ENCODE peak calls at places on chromosomes 3 and 15, in four cellular contexts. One of them, this sample, is unnamed. For H3K9me3 and H3K36me3, the result is how much of the 10 kb centered on the place peaks cover.

GRCh38 chr3:20061331-20061730 is 21.1 kb downstream of the KAT2B start:
- DNase-seq in transverse colon: no peak
- DNase-seq in H1: no peak
- DNase-seq in SK-N-SH: no peak
- DNase-seq in this sample: no peak

GRCh38 chr15:26166429-26166828 is 303.3 kb upstream of the ATP10A start:
- DNase-seq in transverse colon: no peak
- DNase-seq in H1: no peak
- DNase-seq in SK-N-SH: no peak
- DNase-seq in this sample: no peak

GRCh38 chr15:56835598-56836275 is 82.7 kb upstream of the TCF12 start:
- DNase-seq in transverse colon: no peak
- DNase-seq in H1: no peak
- DNase-seq in SK-N-SH: peak
- DNase-seq in this sample: no peak

GRCh38 chr3:123286308-123287023 is 84.7 kb downstream of the SEC22A start:
- DNase-seq in transverse colon: peak
- DNase-seq in H1: peak
- DNase-seq in SK-N-SH: peak
- DNase-seq in this sample: no peak

GRCh38 chr3:120198305-120198878 is 86.6 kb downstream of the GPR156 start:
- DNase-seq in transverse colon: no peak
- DNase-seq in H1: no peak
- DNase-seq in SK-N-SH: no peak
- DNase-seq in this sample: no peak

GRCh38 chr3:197942956-197943556 is 6.9 kb upstream of the RPL35A start:
- DNase-seq in transverse colon: no peak
- DNase-seq in H1: no peak
- DNase-seq in SK-N-SH: peak
- DNase-seq in this sample: no peak

GRCh38 chr3:56921573-56922571 is 120.1 kb upstream of the ARHGEF3 start:
- DNase-seq in transverse colon: no peak
- DNase-seq in H1: no peak
- DNase-seq in SK-N-SH: no peak
- DNase-seq in this sample: no peak

GRCh38 chr3:149085828-149086231 is 503 bp downstream of the HLTF start:
- DNase-seq in transverse colon: no peak
- DNase-seq in H1: no peak
- DNase-seq in SK-N-SH: no peak
- DNase-seq in this sample: no peak

GRCh38 chr15:92653366-92653765 is 2.2 kb downstream of the FAM174B start:
- DNase-seq in transverse colon: no peak
- DNase-seq in H1: no peak
- DNase-seq in SK-N-SH: no peak
- DNase-seq in this sample: no peak

GRCh38 chr3:123423026-123423425 is 25.9 kb downstream of the ADCY5 start:
- DNase-seq in transverse colon: peak
- DNase-seq in H1: no peak
- DNase-seq in SK-N-SH: no peak
- DNase-seq in this sample: no peak

GRCh38 chr3:177448987-177449975 is 252.0 kb upstream of the TBL1XR1 start:
- DNase-seq in transverse colon: no peak
- DNase-seq in H1: no peak
- DNase-seq in SK-N-SH: no peak
- DNase-seq in this sample: no peak

GRCh38 chr15:101384276-101384675 is 89.2 kb upstream of the SNRPA1 start:
- DNase-seq in transverse colon: no peak
- DNase-seq in H1: no peak
- DNase-seq in SK-N-SH: no peak
- DNase-seq in this sample: no peak

GRCh38 chr3:129723558-129724324 is 117.3 kb upstream of the PLXND1 start:
- DNase-seq in transverse colon: peak
- DNase-seq in H1: no peak
- DNase-seq in SK-N-SH: no peak
- DNase-seq in this sample: no peak

GRCh38 chr15:65209701-65210643 is 1.3 kb downstream of the CILP start:
- DNase-seq in transverse colon: no peak
- DNase-seq in H1: no peak
- DNase-seq in SK-N-SH: no peak
- DNase-seq in this sample: no peak

GRCh38 chr3:121997372-121997771 is 24.7 kb downstream of the ILDR1 start:
- DNase-seq in transverse colon: no peak
- DNase-seq in H1: no peak
- DNase-seq in SK-N-SH: no peak
- DNase-seq in this sample: no peak

GRCh38 chr3:37526511-37526910 is 335.2 kb upstream of the CTDSPL start:
- DNase-seq in transverse colon: peak
- DNase-seq in H1: no peak
- DNase-seq in SK-N-SH: no peak
- DNase-seq in this sample: no peak

GRCh38 chr15:79451361-79451999 is 19.3 kb downstream of the MINAR1 start:
- DNase-seq in transverse colon: no peak
- DNase-seq in H1: peak
- DNase-seq in SK-N-SH: no peak
- DNase-seq in this sample: no peak

GRCh38 chr3:45946875-45947274 is 3.6 kb downstream of the CXCR6 start:
- DNase-seq in transverse colon: no peak
- DNase-seq in H1: no peak
- DNase-seq in SK-N-SH: no peak
- DNase-seq in this sample: no peak

GRCh38 chr15:73851679-73852078 is 21.7 kb upstream of the TBC1D21 start:
- DNase-seq in transverse colon: peak
- DNase-seq in H1: peak
- DNase-seq in SK-N-SH: no peak
- DNase-seq in this sample: no peak

GRCh38 chr3:95408464-95408862 is 1345.6 kb downstream of the NSUN3 start:
- DNase-seq in transverse colon: no peak
- DNase-seq in H1: no peak
- DNase-seq in SK-N-SH: no peak
- DNase-seq in this sample: no peak

GRCh38 chr3:58175098-58175428 is 35.7 kb downstream of the DNASE1L3 start:
- DNase-seq in transverse colon: no peak
- DNase-seq in H1: no peak
- DNase-seq in SK-N-SH: no peak
- DNase-seq in this sample: no peak

GRCh38 chr3:5699811-5700210 is 512.3 kb downstream of the EDEM1 start:
- DNase-seq in transverse colon: peak
- DNase-seq in H1: no peak
- DNase-seq in SK-N-SH: no peak
- DNase-seq in this sample: no peak

GRCh38 chr3:85081191-85081895 is 122.6 kb downstream of the CADM2 start:
- DNase-seq in transverse colon: no peak
- DNase-seq in H1: no peak
- DNase-seq in SK-N-SH: no peak
- DNase-seq in this sample: no peak

GRCh38 chr3:150555859-150556436 is 9.4 kb downstream of the EIF2A start:
- DNase-seq in transverse colon: no peak
- DNase-seq in H1: no peak
- DNase-seq in SK-N-SH: no peak
- DNase-seq in this sample: no peak

GRCh38 chr3:10373686-10374261 is 52.9 kb upstream of the SEC13 start:
- DNase-seq in transverse colon: no peak
- DNase-seq in H1: no peak
- DNase-seq in SK-N-SH: no peak
- DNase-seq in this sample: no peak

GRCh38 chr3:128163432-128163831 is 10.2 kb downstream of the EEFSEC start:
- DNase-seq in transverse colon: no peak
- DNase-seq in H1: no peak
- DNase-seq in SK-N-SH: no peak
- DNase-seq in this sample: no peak

GRCh38 chr3:11718582-11719405 is 75.1 kb upstream of the VGLL4 start:
- DNase-seq in transverse colon: peak
- DNase-seq in H1: peak
- DNase-seq in SK-N-SH: peak
- DNase-seq in this sample: peak

GRCh38 chr3:159844383-159844730 is 144.3 kb upstream of the IL12A start:
- DNase-seq in transverse colon: no peak
- DNase-seq in H1: no peak
- DNase-seq in SK-N-SH: no peak
- DNase-seq in this sample: no peak

DNA sequence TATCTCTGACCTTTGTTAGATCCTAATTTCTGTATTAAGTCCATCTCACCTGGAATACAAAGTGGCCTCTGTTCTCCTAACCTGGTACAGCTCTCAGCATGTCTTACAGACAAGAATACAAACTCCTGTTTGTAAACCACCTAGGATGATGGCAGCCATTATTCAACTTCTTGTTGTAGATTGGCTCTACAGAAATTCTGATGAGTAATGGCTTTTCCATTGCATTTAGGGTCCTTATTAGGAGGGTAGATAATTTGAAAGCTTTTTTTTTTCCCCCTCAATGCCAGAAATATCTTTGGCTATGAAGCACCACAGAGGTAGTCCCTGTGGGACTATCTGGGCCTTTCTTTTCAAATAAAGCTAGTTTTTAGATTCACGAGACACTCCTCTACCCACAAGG is 9.8 kb downstream of the NR2E3 start:
- DNase-seq in transverse colon: no peak
- DNase-seq in H1: no peak
- DNase-seq in SK-N-SH: no peak
- DNase-seq in this sample: no peak
- H3K9me3 ChIP-seq in transverse colon: under half
- H3K9me3 ChIP-seq in H1: under half
- H3K9me3 ChIP-seq in SK-N-SH: under half
- H3K9me3 ChIP-seq in this sample: under half

GRCh38 chr3:79019137-79019923 is 748.5 kb downstream of the ROBO1 start:
- DNase-seq in transverse colon: peak
- DNase-seq in H1: peak
- DNase-seq in SK-N-SH: peak
- DNase-seq in this sample: peak
- TF ChIP-seq POLR2AphosphoS5 in transverse colon: peak
- TF ChIP-seq POLR2AphosphoS5 in H1: no peak
- TF ChIP-seq POLR2AphosphoS5 in SK-N-SH: peak
- TF ChIP-seq POLR2AphosphoS5 in this sample: peak

GRCh38 chr3:47910777-47911440 is 105.3 kb downstream of the MAP4 start:
- DNase-seq in transverse colon: no peak
- DNase-seq in H1: no peak
- DNase-seq in SK-N-SH: peak
- DNase-seq in this sample: no peak

GRCh38 chr3:47907784-47908183 is 104.8 kb downstream of the DHX30 start:
- DNase-seq in transverse colon: no peak
- DNase-seq in H1: no peak
- DNase-seq in SK-N-SH: no peak
- DNase-seq in this sample: no peak

GRCh38 chr3:47908744-47909143 is 105.8 kb downstream of the DHX30 start:
- DNase-seq in transverse colon: no peak
- DNase-seq in H1: no peak
- DNase-seq in SK-N-SH: no peak
- DNase-seq in this sample: no peak

GRCh38 chr3:47910233-47910632 is 106.0 kb downstream of the MAP4 start:
- DNase-seq in transverse colon: no peak
- DNase-seq in H1: no peak
- DNase-seq in SK-N-SH: no peak
- DNase-seq in this sample: no peak

GRCh38 chr3:47909607-47910006 is 106.6 kb downstream of the MAP4 start:
- DNase-seq in transverse colon: no peak
- DNase-seq in H1: no peak
- DNase-seq in SK-N-SH: no peak
- DNase-seq in this sample: no peak
- H3K36me3 ChIP-seq in transverse colon: under half
- H3K36me3 ChIP-seq in H1: under half
- H3K36me3 ChIP-seq in SK-N-SH: half or more
- H3K36me3 ChIP-seq in this sample: half or more

GRCh38 chr3:1326546-1326945 is 233.7 kb downstream of the CNTN6 start:
- DNase-seq in transverse colon: no peak
- DNase-seq in H1: no peak
- DNase-seq in SK-N-SH: no peak
- DNase-seq in this sample: no peak

GRCh38 chr3:1330107-1330506 is 237.3 kb downstream of the CNTN6 start:
- DNase-seq in transverse colon: no peak
- DNase-seq in H1: no peak
- DNase-seq in SK-N-SH: no peak
- DNase-seq in this sample: no peak
- H3K9me3 ChIP-seq in transverse colon: under half
- H3K9me3 ChIP-seq in H1: under half
- H3K9me3 ChIP-seq in SK-N-SH: under half
- H3K9me3 ChIP-seq in this sample: under half

GRCh38 chr3:141385386-141386079 is 17.2 kb downstream of the ZBTB38 start:
- DNase-seq in transverse colon: no peak
- DNase-seq in H1: no peak
- DNase-seq in SK-N-SH: no peak
- DNase-seq in this sample: no peak
- TF ChIP-seq POLR2AphosphoS5 in transverse colon: no peak
- TF ChIP-seq POLR2AphosphoS5 in H1: no peak
- TF ChIP-seq POLR2AphosphoS5 in SK-N-SH: no peak
- TF ChIP-seq POLR2AphosphoS5 in this sample: no peak

GRCh38 chr3:99711361-99711760 is 73.0 kb downstream of the COL8A1 start:
- DNase-seq in transverse colon: no peak
- DNase-seq in H1: no peak
- DNase-seq in SK-N-SH: no peak
- DNase-seq in this sample: no peak
- H3K36me3 ChIP-seq in transverse colon: under half
- H3K36me3 ChIP-seq in H1: under half
- H3K36me3 ChIP-seq in SK-N-SH: under half
- H3K36me3 ChIP-seq in this sample: under half

GRCh38 chr3:53969086-53969485 is 77.4 kb upstream of the SELENOK start:
- DNase-seq in transverse colon: no peak
- DNase-seq in H1: no peak
- DNase-seq in SK-N-SH: no peak
- DNase-seq in this sample: no peak
- H3K9me3 ChIP-seq in transverse colon: under half
- H3K9me3 ChIP-seq in H1: under half
- H3K9me3 ChIP-seq in SK-N-SH: under half
- H3K9me3 ChIP-seq in this sample: under half

GRCh38 chr3:98022978-98023820 is 11.9 kb downstream of the GABRR3 start:
- DNase-seq in transverse colon: peak
- DNase-seq in H1: peak
- DNase-seq in SK-N-SH: peak
- DNase-seq in this sample: peak
- TF ChIP-seq POLR2AphosphoS5 in transverse colon: no peak
- TF ChIP-seq POLR2AphosphoS5 in H1: no peak
- TF ChIP-seq POLR2AphosphoS5 in SK-N-SH: no peak
- TF ChIP-seq POLR2AphosphoS5 in this sample: no peak